ENCODE peak calls at places on chromosomes 16 and 17, in nine cellular contexts. U is H1, I is HepG2, E is PC-3, R is K562, X is endothelial cell of umbilical vein, S is IMR-90, J is GM23248, P is fibroblast of lung. Z is an unnamed sample.

GRCh38 chr17:78116411-78116810 is 12.1 kb downstream of the TMC6 start:
- DNase-seq in J (no peak), P (no peak), X (no peak), U (no peak), S (no peak), R (no peak), E (no peak), I (no peak), Z (no peak)

GRCh38 chr16:2776500-2777139 is 460 bp downstream of the ELOB start:
- DNase-seq in J (peak), U (no peak), P (no peak), S (no peak), I (no peak), E (peak), X (peak), R (peak), Z (peak)

GRCh38 chr17:16491703-16492612 is at the start of gene LRRC75A:
- DNase-seq in S (peak), X (peak), I (no peak), E (peak), P (peak), U (peak), R (peak), J (peak), Z (peak)

GRCh38 chr17:12421646-12422306 is 243.9 kb upstream of the MYOCD start:
- DNase-seq in E (no peak), X (no peak), J (no peak), R (no peak), U (no peak), S (peak), P (no peak), I (no peak), Z (no peak)

GRCh38 chr16:9152649-9153501 is 61.4 kb downstream of the HAPSTR1 start:
- DNase-seq in J (no peak), U (no peak), I (no peak), X (no peak), P (no peak), R (no peak), E (no peak), S (no peak), Z (no peak)

GRCh38 chr17:5418858-5419355 is 555 bp downstream of the NUP88 start:
- DNase-seq in I (peak), P (peak), E (peak), J (peak), R (no peak), U (no peak), X (peak), S (peak), Z (peak)

GRCh38 chr17:20314834-20315233 is 152.5 kb downstream of the LGALS9B start:
- DNase-seq in X (no peak), P (no peak), J (no peak), S (no peak), R (no peak), U (no peak), I (no peak), E (no peak), Z (no peak)

GRCh38 chr16:89246903-89247733 is 29.6 kb downstream of the ZNF778 start:
- DNase-seq in J (peak), X (peak), P (peak), S (peak), U (peak), I (peak), R (peak), E (peak), Z (peak)

GRCh38 chr17:74635418-74635817 is 11.9 kb upstream of the CD300E start:
- DNase-seq in J (no peak), R (no peak), U (no peak), E (no peak), S (no peak), I (no peak), P (no peak), X (no peak), Z (no peak)

GRCh38 chr17:74235040-74235581 is 21.7 kb downstream of the TTYH2 start:
- DNase-seq in E (no peak), I (no peak), X (no peak), P (no peak), J (no peak), R (no peak), U (no peak), S (no peak), Z (no peak)

GRCh38 chr16:28596115-28596630 is 677 bp downstream of the SULT1A2 start:
- DNase-seq in P (no peak), S (no peak), J (peak), U (no peak), R (peak), X (no peak), I (peak), E (no peak), Z (no peak)

GRCh38 chr17:3683054-3683511 is 12.9 kb downstream of the P2RX5 start:
- DNase-seq in I (peak), S (no peak), J (peak), P (no peak), R (peak), X (peak), U (peak), E (peak), Z (peak)

GRCh38 chr16:88437367-88437964 is 15.6 kb upstream of the ZFPM1 start:
- DNase-seq in I (peak), R (peak), J (peak), U (peak), S (peak), E (peak), X (peak), P (peak), Z (peak)

GRCh38 chr16:88782454-88783390 is 2.3 kb downstream of the PIEZO1 start:
- DNase-seq in E (peak), R (no peak), J (peak), P (peak), U (no peak), I (no peak), X (peak), S (peak), Z (peak)

GRCh38 chr17:46028374-46028773 is 29.3 kb downstream of the STH start:
- DNase-seq in R (no peak), I (no peak), S (no peak), U (no peak), J (no peak), X (no peak), P (no peak), E (no peak), Z (no peak)

GRCh38 chr17:18378205-18378505 is 577 bp downstream of the EVPLL start:
- DNase-seq in R (no peak), S (no peak), J (no peak), I (no peak), E (no peak), P (no peak), U (no peak), X (no peak), Z (no peak)

GRCh38 chr16:85232369-85233142 is 120.3 kb upstream of the CIBAR2 start:
- DNase-seq in R (no peak), U (no peak), X (no peak), J (no peak), I (no peak), P (no peak), S (no peak), E (no peak), Z (no peak)

GRCh38 chr17:47317119-47317518 is 6.6 kb upstream of the EFCAB13 start:
- DNase-seq in P (peak), S (peak), E (no peak), X (no peak), I (no peak), J (peak), U (no peak), R (no peak), Z (no peak)

GRCh38 chr16:20191566-20191965 is 117.9 kb upstream of the GPR139 start:
- DNase-seq in R (no peak), P (no peak), J (no peak), S (peak), U (no peak), E (no peak), X (no peak), I (no peak), Z (no peak)

GRCh38 chr17:58263773-58264172 is 17.0 kb downstream of the MPO start:
- DNase-seq in X (no peak), I (no peak), S (no peak), J (no peak), E (no peak), R (no peak), U (peak), P (no peak), Z (no peak)

GRCh38 chr16:46843898-46844642 is 13.1 kb upstream of the C16orf87 start:
- DNase-seq in J (no peak), P (no peak), E (no peak), R (no peak), U (peak), S (no peak), I (no peak), X (no peak), Z (no peak)

GRCh38 chr17:81074440-81074839 is 39.5 kb downstream of the BAIAP2 start:
- DNase-seq in X (no peak), U (no peak), J (no peak), I (no peak), S (no peak), E (no peak), R (no peak), P (no peak), Z (no peak)

GRCh38 chr16:59148312-59148711 is 414.2 kb upstream of the GOT2 start:
- DNase-seq in J (no peak), X (no peak), I (no peak), U (no peak), P (no peak), E (no peak), S (no peak), R (no peak), Z (no peak)

GRCh38 chr16:84555418-84556196 is 51.1 kb upstream of the MEAK7 start:
- DNase-seq in R (no peak), J (no peak), X (no peak), S (no peak), P (no peak), E (peak), U (peak), I (no peak), Z (no peak)

GRCh38 chr16:59635674-59636073 is 901.6 kb upstream of the GOT2 start:
- DNase-seq in J (peak), U (no peak), P (no peak), E (peak), I (no peak), X (peak), S (peak), R (no peak), Z (peak)

GRCh38 chr17:83073389-83074063 is 5.9 kb upstream of the METRNL start:
- DNase-seq in R (peak), U (no peak), E (peak), P (no peak), X (no peak), J (peak), S (no peak), I (no peak), Z (peak)

GRCh38 chr17:48613862-48614694 is 1.0 kb downstream of the HOXB8 start:
- DNase-seq in P (no peak), E (no peak), I (no peak), R (no peak), X (peak), U (no peak), J (peak), S (peak), Z (no peak)

GRCh38 chr17:13865650-13866049 is 203.7 kb upstream of the COX10 start:
- DNase-seq in X (no peak), J (no peak), S (no peak), E (no peak), R (no peak), I (no peak), P (no peak), U (no peak), Z (no peak)

GRCh38 chr16:4800290-4801041 is 2.0 kb downstream of the ROGDI start:
- DNase-seq in J (no peak), X (no peak), P (no peak), E (no peak), U (no peak), R (peak), S (no peak), I (peak), Z (peak)

DNA sequence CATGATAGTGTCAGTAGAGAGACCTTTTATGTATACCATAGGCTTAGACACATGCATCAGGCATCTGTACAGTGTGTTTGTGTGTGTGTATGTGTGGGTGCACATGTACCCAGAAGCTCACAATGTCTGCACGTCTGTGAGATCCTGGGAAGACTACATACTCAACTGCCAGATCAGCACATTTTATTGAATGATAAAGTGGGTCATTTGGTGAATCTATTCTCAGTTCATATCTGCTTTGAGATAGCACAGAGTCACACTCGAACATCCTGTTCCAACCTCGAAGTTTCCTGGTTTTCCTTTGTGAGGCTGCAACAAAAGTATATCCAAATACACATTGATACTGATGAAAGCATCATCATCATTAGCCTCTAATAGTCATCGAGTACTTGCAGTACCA is 63.6 kb downstream of the MAF start:
- DNase-seq in J (no peak), P (no peak), I (no peak), X (no peak), R (no peak), E (no peak), S (no peak), U (no peak), Z (no peak)
- H2AFZ ChIP-seq in J (no peak), P (no peak), I (no peak), X (no peak), R (no peak), E (no peak), S (no peak), U (no peak), Z (no peak)

GRCh38 chr17:64442550-64442971 is 6.4 kb upstream of the MILR1 start:
- DNase-seq in P (no peak), U (no peak), R (no peak), I (no peak), J (no peak), S (no peak), X (no peak), E (peak), Z (no peak)
- H2AFZ ChIP-seq in P (peak), U (no peak), R (peak), I (no peak), J (peak), S (no peak), X (peak), E (peak), Z (no peak)

DNA sequence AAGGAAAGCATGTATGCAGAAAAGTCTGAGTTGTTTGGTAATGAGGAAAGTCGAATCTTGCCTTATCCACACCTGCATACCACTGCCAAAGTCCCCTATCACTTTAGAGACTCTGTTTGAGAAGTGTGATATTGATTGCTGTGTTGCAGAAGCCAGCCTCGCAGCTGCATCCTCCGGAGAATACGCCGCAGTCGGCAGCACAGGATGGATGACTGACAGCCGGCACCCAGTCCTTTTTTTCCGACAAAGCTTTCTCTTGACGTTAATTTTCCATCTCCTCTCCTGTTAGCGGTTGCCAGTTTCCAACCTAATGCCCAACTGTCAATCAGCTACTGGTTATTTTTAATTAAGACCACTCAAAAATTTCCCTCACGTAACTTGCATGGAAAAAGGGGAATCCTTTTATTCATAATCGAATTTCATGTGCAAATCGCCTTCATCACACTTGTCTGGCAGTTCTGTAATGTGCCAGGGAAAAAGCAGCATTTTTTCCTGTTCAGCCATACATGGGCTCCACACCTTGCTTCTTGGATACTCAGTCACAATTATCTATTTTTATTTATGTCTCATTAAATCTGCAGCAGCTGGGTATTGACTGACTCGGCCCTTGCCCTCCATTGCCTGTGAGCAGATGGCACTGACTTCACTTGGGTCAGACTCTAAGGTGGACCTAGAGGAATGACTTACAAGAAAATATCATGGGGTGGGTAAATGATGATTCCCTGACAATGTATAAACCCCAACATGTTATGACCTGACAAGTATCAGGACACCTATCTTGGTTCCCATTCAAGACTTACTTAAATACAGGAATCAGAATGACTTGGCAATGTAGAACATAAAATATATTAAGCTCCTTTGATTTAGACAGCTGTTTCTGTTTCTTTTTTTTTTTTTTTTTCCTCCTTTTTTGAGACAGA is 953.8 kb downstream of the CDH11 start:
- DNase-seq in S (no peak), U (no peak), J (no peak), X (no peak), E (no peak), R (no peak), P (no peak), I (no peak), Z (no peak)
- H2AFZ ChIP-seq in S (no peak), U (no peak), J (no peak), X (no peak), E (no peak), R (no peak), P (no peak), I (peak), Z (no peak)

GRCh38 chr17:76560036-76560876 is 20.4 kb downstream of the PRCD start:
- DNase-seq in S (no peak), R (no peak), X (no peak), P (no peak), U (no peak), E (peak), J (no peak), I (no peak), Z (no peak)

GRCh38 chr17:76560877-76561221 is 21.0 kb downstream of the PRCD start:
- DNase-seq in R (no peak), P (no peak), E (no peak), X (no peak), I (no peak), J (peak), S (no peak), U (no peak), Z (no peak)

GRCh38 chr17:76562734-76563148 is 22.9 kb downstream of the PRCD start:
- DNase-seq in X (peak), R (peak), I (no peak), P (peak), S (peak), E (peak), J (peak), U (no peak), Z (peak)

GRCh38 chr17:76561332-76561731 is 21.5 kb downstream of the PRCD start:
- DNase-seq in R (no peak), P (no peak), J (peak), I (no peak), S (peak), E (peak), U (no peak), X (peak), Z (no peak)

DNA sequence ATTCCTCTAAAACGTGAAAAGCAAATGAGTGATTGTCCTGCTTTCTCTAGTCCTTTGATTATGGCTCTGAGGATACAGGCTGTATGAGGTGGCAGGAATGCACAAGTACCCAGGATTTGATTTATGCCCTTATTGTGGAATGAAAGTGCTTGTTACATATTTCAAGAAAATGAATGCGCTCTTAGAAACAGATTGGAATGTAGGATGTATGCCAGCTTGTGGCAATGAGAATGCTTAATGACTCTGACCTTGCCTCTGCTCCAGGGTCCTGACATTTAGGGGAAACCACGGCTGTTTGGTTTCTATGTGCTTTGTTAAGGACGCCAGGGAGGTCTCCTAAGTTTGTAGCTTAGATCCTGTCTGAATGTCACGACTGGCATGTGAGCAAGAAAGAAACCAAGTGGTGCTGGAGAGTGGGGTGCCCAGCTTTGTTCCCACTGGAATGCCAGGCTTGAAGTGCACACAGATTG is 22.0 kb downstream of the PRCD start:
- DNase-seq in I (no peak), E (peak), X (peak), S (no peak), R (no peak), J (peak), P (no peak), U (no peak), Z (no peak)
- H2AFZ ChIP-seq in I (no peak), E (no peak), X (no peak), S (no peak), R (no peak), J (no peak), P (no peak), U (no peak), Z (no peak)

DNA sequence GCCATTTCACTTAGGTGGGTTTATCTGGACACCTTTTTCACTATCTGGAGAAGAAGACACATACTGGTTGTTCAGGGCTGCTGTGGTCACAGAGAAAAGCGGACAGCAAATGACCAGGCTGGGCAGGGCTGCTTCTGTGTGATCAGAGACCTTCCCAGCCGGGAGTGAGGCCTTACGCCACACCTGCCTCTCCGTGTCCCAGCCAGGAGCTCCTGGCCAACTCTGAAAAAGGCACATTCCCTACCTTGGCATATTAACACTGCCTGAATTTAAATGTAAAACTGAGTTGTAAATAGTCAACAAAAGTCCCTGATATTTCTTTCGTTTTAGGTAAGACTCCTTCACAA is 9.1 kb upstream of the SOST start:
- DNase-seq in X (no peak), U (no peak), R (no peak), S (no peak), E (no peak), P (no peak), I (no peak), J (no peak), Z (no peak)
- H2AFZ ChIP-seq in X (no peak), U (no peak), R (no peak), S (no peak), E (no peak), P (no peak), I (no peak), J (no peak), Z (no peak)